ENCODE peak calls at places on chromosomes 12 and 14, in four cellular contexts. J, X, L and G are unnamed samples.

GRCh38 chr12:27331927-27332324 is 710 bp upstream of the BMAL2 start:
- DNase-seq in J (no peak), X (no peak), L (no peak), G (no peak)

GRCh38 chr14:92693998-92694780 is 54.2 kb downstream of the LGMN start:
- DNase-seq in J (no peak), X (no peak), L (peak; percentile 78), G (no peak)

GRCh38 chr12:88420460-88420859 is 159.8 kb downstream of the KITLG start:
- DNase-seq in J (no peak), X (no peak), L (peak; percentile 13), G (peak; percentile 90)

GRCh38 chr12:106416273-106416672 is 58.7 kb downstream of the POLR3B start:
- DNase-seq in J (peak; percentile 76), X (no peak), L (no peak), G (no peak)

GRCh38 chr14:99756796-99757195 is 36.4 kb upstream of the EML1 start:
- DNase-seq in J (no peak), X (no peak), L (no peak), G (peak; percentile 63)

GRCh38 chr12:50505386-50505827 is 622 bp downstream of the DIP2B start:
- DNase-seq in J (peak; percentile 49), X (peak; percentile 64), L (no peak), G (peak; percentile 19)

GRCh38 chr14:55556929-55557623 is 22.9 kb upstream of the KTN1 start:
- DNase-seq in J (peak; percentile 31), X (peak; percentile 66), L (peak; percentile 38), G (peak; percentile 96)

GRCh38 chr14:35133542-35134328 is 11.4 kb downstream of the PRORP start:
- DNase-seq in J (no peak), X (no peak), L (no peak), G (no peak)

GRCh38 chr14:79332504-79333197 is 878.7 kb downstream of the DIO2 start:
- DNase-seq in J (peak; percentile 66), X (no peak), L (no peak), G (peak; percentile 32)

GRCh38 chr12:6228535-6229223 is 28.5 kb downstream of the CD9 start:
- DNase-seq in J (no peak), X (no peak), L (no peak), G (peak; percentile 62)

GRCh38 chr12:104653730-104654328 is 197.1 kb downstream of the CHST11 start:
- DNase-seq in J (peak; percentile 45), X (no peak), L (no peak), G (no peak)
- TF ChIP-seq CTCF in J (peak; percentile 60), X (peak; percentile 43), L (peak; percentile 68), G (peak; percentile 26)

GRCh38 chr12:94165670-94166069 is 17.3 kb downstream of the PLXNC1 start:
- DNase-seq in J (no peak), X (no peak), L (no peak), G (no peak)

GRCh38 chr12:94167071-94167806 is 18.9 kb downstream of the PLXNC1 start:
- DNase-seq in J (no peak), X (no peak), L (no peak), G (no peak)

GRCh38 chr12:94169966-94170689 is 21.8 kb downstream of the PLXNC1 start:
- DNase-seq in J (no peak), X (no peak), L (no peak), G (peak; percentile 12)

GRCh38 chr12:94169495-94169894 is 21.1 kb downstream of the PLXNC1 start:
- DNase-seq in J (no peak), X (no peak), L (no peak), G (no peak)

GRCh38 chr12:94168041-94168440 is 19.7 kb downstream of the PLXNC1 start:
- DNase-seq in J (no peak), X (no peak), L (no peak), G (no peak)
- H3K4me2 ChIP-seq in J (no peak overlapping the region), X (no peak overlapping the region), L (no peak overlapping the region), G (no peak overlapping the region)

DNA sequence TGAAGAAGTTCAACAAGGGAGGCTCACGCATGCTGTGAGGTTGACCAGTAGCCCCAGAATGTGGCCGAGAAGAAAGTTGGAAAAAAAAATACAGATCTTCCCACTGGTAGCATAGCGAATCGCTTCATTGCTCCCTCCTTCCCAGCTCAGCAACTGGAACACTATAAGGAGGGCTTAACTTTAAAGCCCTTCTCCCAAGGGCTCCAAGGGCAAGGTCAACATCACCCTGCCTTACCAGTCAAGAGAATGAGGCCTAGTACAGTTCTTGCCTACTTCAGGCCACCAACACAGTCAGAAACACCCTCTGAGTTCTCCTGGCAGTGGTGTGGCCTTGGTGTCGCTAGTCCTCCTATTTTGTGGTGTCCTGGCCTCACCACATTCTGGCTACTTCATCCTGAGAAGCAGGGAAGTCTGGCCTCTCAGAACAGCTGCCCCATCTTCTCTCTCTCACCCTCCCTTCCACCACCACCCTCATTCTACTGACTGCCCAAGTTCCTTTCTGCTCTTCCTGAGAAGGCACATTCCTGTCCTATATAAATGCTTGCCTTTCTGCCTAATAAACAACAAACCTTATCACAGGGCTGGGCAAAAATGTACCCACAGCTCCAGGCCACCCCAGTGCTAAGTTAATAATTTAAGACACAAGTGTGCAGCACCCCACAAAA is 14.6 kb downstream of the OXA1L start:
- DNase-seq in J (no peak), X (no peak), L (no peak), G (no peak)
- H2AFZ ChIP-seq in J (no peak overlapping the region), X (no peak overlapping the region), L (no peak overlapping the region), G (no peak overlapping the region)

GRCh38 chr14:22598099-22598895 is at the start of gene ABHD4:
- DNase-seq in J (peak; percentile 90), X (peak; percentile 89), L (no peak), G (peak; percentile 58)

GRCh38 chr14:22597771-22598098 is 365 bp upstream of the ABHD4 start:
- DNase-seq in J (no peak), X (no peak), L (no peak), G (peak; percentile 16)

GRCh38 chr14:22600027-22600426 is 1.9 kb downstream of the ABHD4 start:
- DNase-seq in J (no peak), X (no peak), L (no peak), G (no peak)

GRCh38 chr14:22599349-22599748 is 1.2 kb downstream of the ABHD4 start:
- DNase-seq in J (no peak), X (no peak), L (no peak), G (no peak)

DNA sequence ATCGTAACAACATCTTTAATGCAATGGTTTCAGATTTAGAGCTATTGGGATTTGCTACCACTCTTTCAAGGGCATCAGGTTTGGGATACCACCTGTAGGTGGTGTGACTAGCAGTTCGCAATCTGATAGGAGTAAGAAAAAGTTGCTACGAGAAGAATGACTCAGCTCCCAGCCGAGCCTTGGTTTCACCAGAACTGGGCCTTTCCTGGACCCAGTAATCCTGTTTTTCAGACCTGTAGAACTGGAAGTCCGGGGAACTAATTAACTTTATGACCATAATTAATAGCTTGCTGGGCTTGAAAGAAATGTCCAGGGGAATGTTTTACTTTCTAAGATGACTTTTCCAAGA is 770 bp downstream of the ABHD4 start:
- DNase-seq in J (peak; percentile 22), X (no peak), L (peak; percentile 16), G (peak; percentile 71)
- TF ChIP-seq CTCF in J (peak; percentile 34), X (peak; percentile 39), L (peak; percentile 17), G (peak; percentile 26)

GRCh38 chr12:111685811-111686573 is at the start of the genes ACAD10 and BRAP:
- DNase-seq in J (peak; percentile 96), X (peak; percentile 98), L (peak; percentile 87), G (peak; percentile 92)

GRCh38 chr12:111686574-111687105 is 787 bp downstream of the ACAD10 start:
- DNase-seq in J (no peak), X (no peak), L (no peak), G (no peak)

GRCh38 chr12:111687952-111688351 is 2.1 kb downstream of the ACAD10 start:
- DNase-seq in J (no peak), X (no peak), L (no peak), G (no peak)

GRCh38 chr12:111685322-111685810 is 390 bp downstream of the BRAP start:
- DNase-seq in J (no peak), X (no peak), L (no peak), G (peak; percentile 6)

DNA sequence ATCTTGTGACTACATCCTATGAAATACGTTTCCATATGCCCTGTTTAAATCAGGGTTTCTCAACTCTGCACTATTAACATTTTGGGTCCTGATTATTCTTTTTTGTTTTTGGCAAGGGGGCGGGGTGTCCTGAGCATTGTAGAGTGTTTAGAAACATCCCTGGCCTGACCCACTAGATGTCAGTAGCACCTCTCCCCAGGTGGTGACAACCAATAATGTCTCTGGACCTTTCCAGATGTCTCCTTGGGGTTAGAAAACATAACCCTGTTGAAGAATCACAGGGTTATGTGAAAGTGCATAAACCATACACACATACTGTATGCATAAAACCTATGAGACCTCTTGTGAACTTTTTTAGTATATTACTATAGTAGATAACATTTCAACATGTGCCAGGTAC is 1.4 kb downstream of the ACAD10 start:
- DNase-seq in J (no peak), X (peak; percentile 27), L (no peak), G (no peak)
- H3K4me2 ChIP-seq in J (peak overlapping the region; percentile 91), X (peak overlapping the region; percentile 84), L (peak overlapping the region; percentile 77), G (peak overlapping the region; percentile 100)

DNA sequence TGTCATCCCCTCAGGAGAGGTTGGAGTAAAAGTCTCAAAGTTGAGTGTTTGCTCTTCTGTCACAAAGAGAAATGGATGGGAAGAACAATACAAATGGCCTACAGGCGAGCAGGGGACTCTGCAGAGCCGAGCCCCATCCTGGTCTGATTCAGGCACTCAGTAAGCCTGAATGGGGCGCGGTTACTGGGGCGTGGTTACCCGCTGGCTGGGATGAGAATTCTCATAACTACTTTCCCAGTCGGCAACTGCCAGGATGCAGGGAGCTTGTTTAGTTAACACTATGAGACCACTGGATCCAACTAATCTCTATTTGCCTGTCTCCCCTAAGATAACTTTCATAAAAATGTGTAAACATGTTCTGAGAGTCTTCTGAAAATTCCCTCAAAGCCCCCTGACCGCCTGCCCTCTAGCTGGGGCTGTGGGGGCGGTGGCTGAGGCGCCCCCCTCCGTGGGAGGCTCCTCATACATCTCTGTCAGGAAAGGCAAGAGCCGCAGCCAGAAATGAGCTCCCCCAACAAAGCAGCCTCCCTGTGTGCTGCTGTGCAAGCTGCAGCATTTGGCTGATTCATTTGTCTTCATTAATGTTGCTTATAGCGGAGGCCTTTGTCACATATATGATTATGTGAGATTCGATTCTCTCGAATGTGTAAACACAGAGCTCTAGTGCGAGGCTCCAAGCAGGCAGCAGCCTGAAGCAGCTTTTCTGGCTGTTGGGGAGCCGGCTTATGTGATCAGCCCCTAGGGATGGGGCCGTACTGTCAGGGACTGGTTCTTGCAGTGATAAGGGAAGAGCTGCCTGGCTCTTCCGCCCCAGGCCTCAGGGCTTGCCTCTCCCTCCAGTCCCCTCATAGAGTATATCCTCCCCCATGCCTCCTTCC is 126.1 kb upstream of the ARHGAP5 start:
- DNase-seq in J (peak; percentile 69), X (peak; percentile 47), L (no peak), G (peak; percentile 81)
- H2AFZ ChIP-seq in J (peak overlapping the region; percentile 92), X (peak overlapping the region; percentile 45), L (no peak overlapping the region), G (peak overlapping the region; percentile 0)